ENCODE peak calls at places on chromosomes 4 and X, in eight cellular contexts. L is IMR-90, I is heart left ventricle, B is tibial nerve, Q is esophagus squamous epithelium, V is HCT116, Z is stomach, H is adrenal gland. P is an unnamed sample.
A peak's percentile ranks its signal among the peaks of the same experiment; 100 is the strongest.

GRCh38 chrX:9947395-9947794 is 19.8 kb upstream of the CLDN34 start:
- DNase-seq in Q (no peak), Z (no peak), V (no peak), B (no peak), H (no peak), I (no peak), L (no peak), P (no peak)

GRCh38 chrX:20374866-20375530 is 108.3 kb upstream of the RPS6KA3 start:
- DNase-seq in L (no peak), I (no peak), V (no peak), Z (no peak), Q (no peak), B (no peak), H (peak; percentile 27), P (no peak)

GRCh38 chrX:68632491-68632890 is 15.0 kb upstream of the STARD8 start:
- DNase-seq in V (no peak), H (no peak), I (no peak), L (no peak), B (no peak), Z (no peak), Q (no peak), P (no peak)

GRCh38 chrX:17500145-17500579 is 125.2 kb downstream of the NHS start:
- DNase-seq in B (no peak), Z (peak; percentile 41), Q (no peak), V (peak; percentile 3), I (no peak), H (peak; percentile 43), L (peak; percentile 64), P (no peak)

GRCh38 chrX:12777670-12778069 is 13.5 kb upstream of the PRPS2 start:
- DNase-seq in V (no peak), Z (no peak), Q (no peak), B (no peak), I (no peak), H (no peak), L (no peak), P (no peak)

GRCh38 chrX:386768-387575 is at the start of gene PPP2R3B:
- DNase-seq in L (peak; percentile 98), B (peak; percentile 89), H (peak; percentile 99), Z (peak; percentile 99), V (peak; percentile 91), I (peak; percentile 99), Q (no peak), P (peak; percentile 98)

GRCh38 chr4:98617358-98618047 is 40.9 kb downstream of the TSPAN5 start:
- DNase-seq in Z (no peak), Q (no peak), I (no peak), B (no peak), V (no peak), H (no peak), L (no peak), P (no peak)

GRCh38 chr4:123896446-123897071 is 500.0 kb downstream of the SPRY1 start:
- DNase-seq in V (no peak), L (no peak), Z (no peak), H (peak; percentile 51), B (no peak), Q (no peak), I (no peak), P (no peak)

GRCh38 chr4:2914220-2915126 is 48.7 kb downstream of the NOP14 start:
- DNase-seq in I (no peak), L (no peak), Z (no peak), V (no peak), H (no peak), B (no peak), Q (no peak), P (no peak)

GRCh38 chr4:6749340-6750171 is 33.0 kb upstream of the KIAA0232 start:
- DNase-seq in L (peak; percentile 33), Q (peak; percentile 30), H (peak; percentile 81), Z (peak; percentile 85), B (peak; percentile 44), V (peak; percentile 36), I (no peak), P (peak; percentile 53)

GRCh38 chr4:139014391-139015268 is 951 bp upstream of the NOCT start:
- DNase-seq in I (peak; percentile 30), V (peak; percentile 85), Z (no peak), B (peak; percentile 24), H (peak; percentile 43), L (peak; percentile 94), Q (no peak), P (no peak)

GRCh38 chr4:140426610-140427103 is 791 bp downstream of the CLGN start:
- DNase-seq in I (peak; percentile 40), V (no peak), Q (no peak), Z (no peak), B (no peak), H (no peak), L (no peak), P (no peak)

GRCh38 chr4:79923290-79923689 is 149.7 kb downstream of the ANTXR2 start:
- DNase-seq in Z (no peak), I (no peak), L (no peak), V (no peak), H (no peak), B (no peak), Q (no peak), P (no peak)

GRCh38 chr4:178453057-178453456 is 1010.8 kb upstream of the AGA start:
- DNase-seq in I (no peak), Q (no peak), H (no peak), Z (no peak), B (no peak), V (no peak), L (no peak), P (no peak)

GRCh38 chrX:78625292-78625909 is 33.7 kb downstream of the RTL3 start:
- DNase-seq in V (no peak), L (no peak), Z (no peak), I (no peak), Q (no peak), B (no peak), H (no peak), P (no peak)

DNA sequence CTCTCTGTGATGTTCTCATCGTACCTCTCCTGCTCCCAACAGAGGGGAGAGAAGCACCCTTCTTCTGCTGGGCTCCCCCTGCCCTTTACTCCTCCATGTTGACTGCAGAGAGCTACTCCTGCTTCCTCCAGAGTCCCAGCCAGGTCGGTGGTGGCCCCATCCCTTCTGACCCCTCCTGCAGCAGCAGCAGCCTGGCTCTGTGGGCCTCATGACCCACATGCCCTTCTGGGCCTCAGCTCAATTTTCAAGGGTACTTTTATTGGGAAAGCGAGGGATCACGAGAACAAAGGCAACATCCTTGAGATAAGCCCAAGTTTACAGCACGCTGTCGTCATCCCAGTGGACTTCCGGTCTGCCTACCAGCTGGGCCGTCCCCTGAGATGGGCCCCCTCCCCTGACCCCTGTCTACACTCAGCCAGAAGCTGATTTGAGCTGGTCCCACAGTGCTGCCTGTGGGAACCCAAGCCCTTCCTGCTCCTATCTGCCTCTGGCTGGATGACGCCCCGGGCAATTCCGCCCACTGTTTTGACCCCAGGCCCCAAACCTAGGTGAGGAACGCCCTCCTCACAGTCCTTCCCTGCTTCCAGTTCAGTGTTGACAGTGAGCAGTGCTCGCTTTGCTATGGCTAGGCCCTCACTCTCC is 164.3 kb upstream of the BCOR start:
- DNase-seq in H (peak; percentile 82), V (no peak), B (no peak), L (peak; percentile 33), Z (no peak), I (no peak), Q (no peak), P (no peak)
- H3K27ac ChIP-seq in H (peak overlapping the region; percentile 90), V (peak overlapping the region; percentile 27), B (no peak overlapping the region), L (peak overlapping the region; percentile 2), Z (peak overlapping the region; percentile 48), I (peak overlapping the region; percentile 60), Q (no peak overlapping the region), P (no peak overlapping the region)

GRCh38 chr4:56506110-56506705 is 617 bp downstream of the ARL9 start:
- DNase-seq in V (no peak), L (no peak), H (no peak), I (no peak), B (no peak), Z (no peak), Q (no peak), P (no peak)

GRCh38 chr4:56511098-56511497 is 5.5 kb downstream of the ARL9 start:
- DNase-seq in H (no peak), Q (no peak), B (no peak), L (no peak), V (no peak), I (no peak), Z (no peak), P (peak; percentile 51)

DNA sequence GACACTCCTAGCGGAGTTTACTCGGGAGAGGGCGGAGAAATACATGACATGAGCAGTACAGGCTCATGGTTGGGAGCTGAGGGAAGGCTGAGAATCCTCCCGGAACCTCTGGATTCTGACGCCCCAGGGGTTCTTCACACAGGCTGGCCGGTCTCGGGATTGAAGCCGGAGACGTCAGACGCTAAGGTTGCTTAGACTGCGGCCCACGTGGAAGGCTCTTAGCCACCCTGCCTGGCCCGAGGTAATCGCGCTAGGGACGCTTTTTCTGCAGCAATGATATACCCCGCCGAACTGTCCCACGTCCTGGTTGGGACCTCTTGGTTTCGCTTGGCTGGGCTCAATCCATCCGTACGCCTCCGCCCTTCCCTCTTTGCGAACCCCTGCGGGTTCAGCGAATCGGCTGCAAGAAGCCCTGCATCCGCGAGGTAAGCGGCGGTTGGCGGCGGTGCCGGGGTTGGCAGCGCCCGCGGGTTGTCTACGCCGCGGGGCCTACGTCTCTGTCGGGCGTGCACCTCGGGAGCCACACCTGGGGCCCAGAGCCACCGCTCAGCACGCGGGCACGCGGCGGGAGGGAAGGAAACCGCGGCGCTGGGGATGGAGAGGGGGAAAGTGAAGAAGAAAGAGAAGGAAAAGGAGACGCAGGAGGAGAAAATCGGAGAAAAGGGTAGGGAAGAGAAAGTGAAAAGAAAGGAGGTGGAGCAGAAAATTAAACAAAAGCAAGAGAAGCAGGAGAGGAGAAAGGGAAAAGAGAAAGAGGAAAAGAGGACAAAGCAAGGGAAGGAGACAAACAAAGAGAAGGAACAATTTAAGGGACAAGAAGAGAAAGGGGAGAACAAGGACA is at the start of gene ARL9:
- DNase-seq in V (no peak), H (peak; percentile 73), Z (peak; percentile 70), L (peak; percentile 40), I (peak; percentile 17), B (peak; percentile 11), Q (no peak), P (peak; percentile 27)
- TF ChIP-seq POLR2A in V (no peak), H (peak; percentile 21), Z (no peak), L (no peak), I (no peak), B (no peak), Q (no peak), P (no peak)

GRCh38 chr4:172985552-172985951 is 183.1 kb upstream of the GALNT7 start:
- DNase-seq in B (no peak), Q (no peak), L (no peak), I (no peak), V (no peak), Z (no peak), H (no peak), P (no peak)
- H3K27ac ChIP-seq in B (no peak overlapping the region), Q (peak overlapping the region; percentile 73), L (no peak overlapping the region), I (no peak overlapping the region), V (no peak overlapping the region), Z (no peak overlapping the region), H (no peak overlapping the region), P (no peak overlapping the region)

DNA sequence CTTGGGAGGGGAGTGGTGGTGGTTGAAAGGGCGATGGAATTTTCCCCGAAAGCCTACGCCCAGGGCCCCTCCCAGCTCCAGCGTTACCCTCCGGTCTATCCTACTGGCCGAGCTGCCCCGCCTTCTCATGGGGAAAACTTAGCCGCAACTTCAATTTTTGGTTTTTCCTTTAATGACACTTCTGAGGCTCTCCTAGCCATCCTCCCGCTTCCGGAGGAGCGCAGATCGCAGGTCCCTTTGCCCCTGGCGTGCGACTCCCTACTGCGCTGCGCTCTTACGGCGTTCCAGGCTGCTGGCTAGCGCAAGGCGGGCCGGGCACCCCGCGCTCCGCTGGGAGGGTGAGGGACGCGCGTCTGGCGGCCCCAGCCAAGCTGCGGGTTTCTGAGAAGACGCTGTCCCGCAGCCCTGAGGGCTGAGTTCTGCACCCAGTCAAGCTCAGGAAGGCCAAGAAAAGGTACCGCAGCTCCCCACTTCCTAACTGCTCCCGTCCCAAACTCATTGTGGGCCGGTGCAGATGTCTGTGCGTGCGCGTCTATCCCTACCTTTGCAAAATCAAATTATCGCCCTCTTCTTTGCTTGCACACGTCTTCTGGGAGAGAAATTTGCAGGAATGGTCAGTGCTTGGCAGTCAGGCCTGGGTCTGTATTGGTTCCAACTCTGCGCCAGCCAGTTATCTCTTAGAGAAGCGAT is 533 bp downstream of the IL15 start:
- DNase-seq in B (no peak), Q (no peak), I (peak; percentile 23), V (peak; percentile 18), Z (peak; percentile 58), H (peak; percentile 47), L (peak; percentile 64), P (peak; percentile 9)
- TF ChIP-seq POLR2A in B (no peak), Q (peak; percentile 24), I (no peak), V (no peak), Z (no peak), H (peak; percentile 37), L (no peak), P (no peak)

P was measured in prostate gland.